ENCODE peak calls at places on chromosome 18, in six cellular contexts. K is endothelial cell of umbilical vein, M is GM23338, Y is AG04450, O is fibroblast of lung, D is HL-60. S is an unnamed sample.

GRCh38 chr18:76491801-76492668 is 3.0 kb downstream of the ZNF516 start:
- DNase-seq in K (peak), Y (no peak), D (peak), M (peak), O (peak), S (peak)

GRCh38 chr18:49926076-49926745 is 112.9 kb upstream of the ACAA2 start:
- DNase-seq in Y (no peak), D (no peak), K (no peak), O (peak), M (no peak), S (no peak)

GRCh38 chr18:11669948-11670275 is 19.2 kb upstream of the GNAL start:
- DNase-seq in M (no peak), K (no peak), D (no peak), O (no peak), Y (no peak), S (no peak)

GRCh38 chr18:31876707-31877106 is 66.2 kb downstream of the TRAPPC8 start:
- DNase-seq in M (no peak), K (no peak), O (peak), Y (no peak), D (no peak), S (peak)

GRCh38 chr18:62339106-62339988 is 14.2 kb downstream of the TNFRSF11A start:
- DNase-seq in K (peak), D (peak), O (peak), M (peak), Y (peak), S (peak)

GRCh38 chr18:39825485-39825884 is 2129.5 kb upstream of the PIK3C3 start:
- DNase-seq in Y (no peak), D (no peak), O (no peak), M (no peak), K (peak), S (peak)

GRCh38 chr18:31497711-31498449 is at the start of gene DSG2:
- DNase-seq in M (peak), O (peak), D (peak), Y (no peak), K (no peak), S (no peak)

GRCh38 chr18:70491734-70492348 is 203.0 kb downstream of the SOCS6 start:
- DNase-seq in Y (no peak), O (peak), M (peak), D (peak), K (peak), S (peak)

GRCh38 chr18:58534535-58535301 is 94.2 kb downstream of the ALPK2 start:
- DNase-seq in D (no peak), Y (no peak), O (no peak), M (peak), K (no peak), S (no peak)

GRCh38 chr18:55320399-55321255 is 267.4 kb downstream of the TCF4 start:
- DNase-seq in Y (no peak), O (peak), D (no peak), M (no peak), K (peak), S (no peak)

GRCh38 chr18:8121942-8122480 is 487.2 kb upstream of the RAB12 start:
- DNase-seq in K (peak), D (no peak), Y (peak), M (peak), O (peak), S (peak)
- H3K27ac ChIP-seq in K (no peak), D (no peak), Y (no peak), M (no peak), O (no peak), S (peak)

GRCh38 chr18:32893915-32894314 is 121.1 kb upstream of the KLHL14 start:
- DNase-seq in O (no peak), K (no peak), Y (no peak), M (peak), D (peak), S (no peak)
- TF ChIP-seq CTCF in O (no peak), K (peak), Y (peak), M (peak), D (peak), S (peak)

GRCh38 chr18:8937695-8938094 is 164.8 kb upstream of the NDUFV2 start:
- DNase-seq in Y (no peak), M (peak), K (no peak), D (no peak), O (no peak), S (no peak)

GRCh38 chr18:8936646-8937045 is 165.9 kb upstream of the NDUFV2 start:
- DNase-seq in Y (no peak), M (no peak), K (no peak), O (no peak), D (no peak), S (no peak)

GRCh38 chr18:8937112-8937641 is 165.3 kb upstream of the NDUFV2 start:
- DNase-seq in D (no peak), K (no peak), O (peak), Y (no peak), M (peak), S (no peak)

GRCh38 chr18:8942021-8942908 is 160.2 kb upstream of the NDUFV2 start:
- DNase-seq in Y (no peak), K (no peak), D (no peak), M (peak), O (peak), S (no peak)

DNA sequence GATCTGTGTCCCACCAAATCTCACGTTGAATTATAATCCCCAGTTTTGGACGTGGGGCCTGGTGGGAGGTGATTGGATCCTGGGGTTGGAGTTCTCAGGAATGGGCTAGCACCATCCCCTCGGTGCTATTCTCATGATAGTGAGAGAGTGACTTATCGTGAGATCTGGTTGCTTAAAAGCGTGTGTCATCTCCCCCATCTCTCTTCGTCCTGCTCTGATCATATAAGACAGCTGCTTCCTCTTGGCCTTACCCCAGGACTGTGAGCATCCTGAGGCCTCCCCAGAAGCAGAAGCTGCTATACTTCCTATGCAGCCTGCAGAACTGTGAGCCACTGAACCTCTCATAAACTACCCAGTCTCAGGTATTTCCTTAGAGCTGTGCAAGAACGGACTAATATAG is 163.7 kb upstream of the NDUFV2 start:
- DNase-seq in K (no peak), Y (no peak), M (no peak), D (peak), O (no peak), S (no peak)
- H3K4me3 ChIP-seq in K (no peak), Y (no peak), M (no peak), D (no peak), O (no peak), S (no peak)

GRCh38 chr18:25805323-25805722 is 285.1 kb downstream of the SS18 start:
- DNase-seq in D (no peak), K (no peak), M (no peak), O (peak), Y (peak), S (peak)
- H3K27ac ChIP-seq in D (no peak), K (no peak), M (no peak), O (no peak), Y (no peak), S (no peak)